ENCODE peak calls at places on chromosomes 6 and 20, in ten cellular contexts. R is lung; H is prostate gland; P is CD4-positive, CD25-positive, alpha-beta regulatory T cell; Z is cardiac muscle cell; W is fibroblast of the conjunctiva; A is lower leg skin; X is uterus; L is naive B cell; Y is breast epithelium. K is an unnamed sample.
A peak's percentile ranks its signal among the peaks of the same experiment; 100 is the strongest.

GRCh38 chr6:111993342-111993741 is 60.6 kb upstream of the CCN6 start:
- DNase-seq in H (no peak), L (no peak), X (no peak), A (no peak), Z (no peak), W (no peak), P (no peak), R (no peak), Y (no peak), K (no peak)

GRCh38 chr6:15595461-15596173 is 67.2 kb downstream of the DTNBP1 start:
- DNase-seq in Z (peak; percentile 47), X (no peak), W (no peak), L (no peak), Y (no peak), P (no peak), R (no peak), H (no peak), A (no peak), K (no peak)

GRCh38 chr20:50216543-50217206 is 26.0 kb downstream of the CEBPB start:
- DNase-seq in L (no peak), H (no peak), X (no peak), R (no peak), W (no peak), Y (no peak), Z (peak; percentile 26), P (no peak), A (no peak), K (no peak)

GRCh38 chr20:16810216-16810615 is 62.1 kb downstream of the OTOR start:
- DNase-seq in P (no peak), Z (no peak), H (no peak), R (no peak), X (no peak), Y (no peak), L (no peak), W (no peak), A (no peak), K (no peak)

GRCh38 chr6:156009656-156010055 is 554.0 kb upstream of the NOX3 start:
- DNase-seq in L (no peak), Z (no peak), A (no peak), Y (no peak), W (no peak), R (no peak), H (no peak), P (no peak), X (no peak), K (no peak)

GRCh38 chr6:32069878-32070515 is 31.8 kb downstream of the CYP21A2 start:
- DNase-seq in R (no peak), Z (no peak), H (no peak), P (no peak), L (no peak), X (no peak), W (no peak), A (no peak), Y (no peak), K (no peak)

GRCh38 chr6:30759575-30760239 is 15.4 kb upstream of the IER3 start:
- DNase-seq in Y (no peak), Z (peak; percentile 40), L (no peak), A (no peak), R (no peak), H (no peak), X (no peak), W (no peak), P (no peak), K (no peak)

GRCh38 chr6:155461636-155462035 is 6.0 kb upstream of the NOX3 start:
- DNase-seq in L (no peak), Z (no peak), X (no peak), R (no peak), W (no peak), Y (no peak), P (no peak), A (no peak), H (no peak), K (no peak)